ENCODE peak calls at places on chromosome 18, in six cellular contexts. C, H, I, J, U and K are unnamed samples.

GRCh38 chr18:26121476-26121875 is 12.2 kb upstream of the PSMA8 start:
- DNase-seq in C (no peak), H (no peak), I (no peak), J (no peak), U (no peak), K (no peak)

GRCh38 chr18:22219568-22220355 is 50.4 kb downstream of the GATA6 start:
- DNase-seq in C (no peak), H (no peak), I (no peak), J (no peak), U (no peak), K (no peak)

GRCh38 chr18:76491436-76491800 is 3.6 kb downstream of the ZNF516 start:
- DNase-seq in C (no peak), H (peak), I (peak), J (peak), U (peak), K (peak)

GRCh38 chr18:57294547-57294946 is 57.8 kb upstream of the ST8SIA3 start:
- DNase-seq in C (no peak), H (no peak), I (no peak), J (no peak), U (no peak), K (no peak)

GRCh38 chr18:24500766-24501165 is 40.3 kb downstream of the HRH4 start:
- DNase-seq in C (no peak), H (no peak), I (no peak), J (no peak), U (no peak), K (no peak)

GRCh38 chr18:50594931-50595330 is 35.0 kb downstream of the MAPK4 start:
- DNase-seq in C (no peak), H (peak), I (no peak), J (no peak), U (no peak), K (peak)

GRCh38 chr18:79459946-79460345 is 64.2 kb downstream of the NFATC1 start:
- DNase-seq in C (no peak), H (no peak), I (no peak), J (no peak), U (no peak), K (no peak)

GRCh38 chr18:73690222-73690621 is 457.4 kb downstream of the FBXO15 start:
- DNase-seq in C (no peak), H (no peak), I (no peak), J (no peak), U (no peak), K (no peak)

GRCh38 chr18:22286576-22286975 is 117.2 kb downstream of the GATA6 start:
- DNase-seq in C (no peak), H (peak), I (no peak), J (no peak), U (no peak), K (peak)

GRCh38 chr18:48548404-48548771 is 9.6 kb downstream of the CTIF start:
- DNase-seq in C (no peak), H (peak), I (no peak), J (no peak), U (no peak), K (peak)

GRCh38 chr18:48398074-48398473 is 11.1 kb downstream of the ZBTB7C start:
- DNase-seq in C (no peak), H (no peak), I (no peak), J (no peak), U (no peak), K (no peak)

GRCh38 chr18:23864620-23865019 is 149.9 kb upstream of the TTC39C start:
- DNase-seq in C (no peak), H (no peak), I (no peak), J (no peak), U (peak), K (no peak)

GRCh38 chr18:75896865-75897264 is 469.4 kb upstream of the SMIM21 start:
- DNase-seq in C (no peak), H (peak), I (no peak), J (no peak), U (no peak), K (peak)

GRCh38 chr18:62767321-62767720 is 52.0 kb downstream of the PHLPP1 start:
- DNase-seq in C (no peak), H (peak), I (no peak), J (no peak), U (no peak), K (peak)

GRCh38 chr18:72056171-72056570 is 488.0 kb downstream of the CBLN2 start:
- DNase-seq in C (no peak), H (no peak), I (no peak), J (no peak), U (no peak), K (no peak)

GRCh38 chr18:8742382-8743361 is 37.3 kb downstream of the MTCL1 start:
- DNase-seq in C (no peak), H (no peak), I (no peak), J (no peak), U (peak), K (no peak)

GRCh38 chr18:74631242-74632087 is 33.8 kb downstream of the ZNF407 start:
- DNase-seq in C (no peak), H (no peak), I (no peak), J (no peak), U (no peak), K (no peak)

GRCh38 chr18:33749831-33750230 is 171.8 kb downstream of the ASXL3 start:
- DNase-seq in C (no peak), H (no peak), I (no peak), J (no peak), U (no peak), K (no peak)

GRCh38 chr18:36770315-36770946 is 58.4 kb downstream of the TPGS2 start:
- DNase-seq in C (no peak), H (no peak), I (no peak), J (no peak), U (no peak), K (no peak)

GRCh38 chr18:3842844-3843243 is 392.9 kb downstream of the TGIF1 start:
- DNase-seq in C (no peak), H (no peak), I (no peak), J (no peak), U (no peak), K (no peak)

GRCh38 chr18:49892148-49892924 is 79.0 kb upstream of the ACAA2 start:
- DNase-seq in C (no peak), H (peak), I (no peak), J (no peak), U (no peak), K (peak)

GRCh38 chr18:46422552-46423055 is 234.4 kb downstream of the LOXHD1 start:
- DNase-seq in C (no peak), H (no peak), I (no peak), J (no peak), U (no peak), K (no peak)

GRCh38 chr18:25144835-25145234 is 207.1 kb downstream of the ZNF521 start:
- DNase-seq in C (no peak), H (no peak), I (peak), J (no peak), U (no peak), K (peak)

GRCh38 chr18:55018602-55019001 is 59.3 kb upstream of the CCDC68 start:
- DNase-seq in C (no peak), H (peak), I (peak), J (no peak), U (no peak), K (no peak)

GRCh38 chr18:27713727-27714080 is 463.2 kb downstream of the CDH2 start:
- DNase-seq in C (no peak), H (no peak), I (peak), J (no peak), U (no peak), K (no peak)

GRCh38 chr18:63016270-63016669 is 300.9 kb downstream of the PHLPP1 start:
- DNase-seq in C (peak), H (peak), I (peak), J (peak), U (peak), K (peak)

GRCh38 chr18:26702023-26702422 is 153.7 kb upstream of the KCTD1 start:
- DNase-seq in C (no peak), H (no peak), I (no peak), J (no peak), U (no peak), K (no peak)

GRCh38 chr18:7393080-7393479 is 162.2 kb downstream of the LRRC30 start:
- DNase-seq in C (no peak), H (no peak), I (no peak), J (no peak), U (no peak), K (no peak)

GRCh38 chr18:57885931-57886330 is 82.8 kb upstream of the ATP8B1 start:
- DNase-seq in C (no peak), H (no peak), I (no peak), J (no peak), U (no peak), K (peak)

GRCh38 chr18:31446854-31447253 is 687 bp upstream of the DSG3 start:
- DNase-seq in C (no peak), H (no peak), I (no peak), J (no peak), U (no peak), K (no peak)

GRCh38 chr18:6866552-6866951 is 137.0 kb downstream of the ARHGAP28 start:
- DNase-seq in C (no peak), H (no peak), I (no peak), J (no peak), U (no peak), K (no peak)

GRCh38 chr18:9738266-9738969 is 30.3 kb downstream of the RAB31 start:
- DNase-seq in C (no peak), H (no peak), I (no peak), J (no peak), U (no peak), K (no peak)

GRCh38 chr18:76431437-76432273 is 63.4 kb downstream of the ZNF516 start:
- DNase-seq in C (no peak), H (no peak), I (no peak), J (no peak), U (no peak), K (no peak)

GRCh38 chr18:261398-262073 is 6.3 kb downstream of the THOC1 start:
- DNase-seq in C (no peak), H (no peak), I (no peak), J (no peak), U (no peak), K (no peak)